ENCODE peak calls at places on chromosomes 6 and 20, in six cellular contexts. K, L, O, B, F and H are unnamed samples.

GRCh38 chr6:74362391-74362790 is 666.4 kb downstream of the CD109 start:
- DNase-seq in K (no peak), L (no peak), O (no peak), B (peak; percentile 31), F (no peak), H (no peak)

GRCh38 chr6:154995241-154996162 is at the start of gene TIAM2:
- DNase-seq in K (no peak), L (peak; percentile 62), O (no peak), B (peak; percentile 55), F (peak; percentile 79), H (no peak)

GRCh38 chr6:21887301-21888185 is 294.0 kb downstream of the SOX4 start:
- DNase-seq in K (peak; percentile 47), L (no peak), O (no peak), B (no peak), F (no peak), H (no peak)

GRCh38 chr20:13220194-13220856 is 749 bp upstream of the ISM1 start:
- DNase-seq in K (peak; percentile 24), L (peak; percentile 46), O (peak; percentile 50), B (peak; percentile 54), F (peak; percentile 87), H (no peak)

GRCh38 chr6:155142902-155143609 is 120.8 kb upstream of the CLDN20 start:
- DNase-seq in K (peak; percentile 84), L (no peak), O (no peak), B (peak; percentile 53), F (peak; percentile 53), H (no peak)

GRCh38 chr20:57396212-57396611 is 5.0 kb downstream of the RBM38 start:
- DNase-seq in K (no peak), L (no peak), O (no peak), B (no peak), F (no peak), H (peak; percentile 53)

GRCh38 chr6:87074051-87074711 is 20.7 kb downstream of the CGA start:
- DNase-seq in K (no peak), L (no peak), O (no peak), B (no peak), F (no peak), H (no peak)

GRCh38 chr20:44079968-44080560 is 106.9 kb downstream of the JPH2 start:
- DNase-seq in K (no peak), L (no peak), O (no peak), B (no peak), F (no peak), H (no peak)

GRCh38 chr20:22789661-22790060 is 205.3 kb upstream of the FOXA2 start:
- DNase-seq in K (peak; percentile 48), L (no peak), O (no peak), B (no peak), F (no peak), H (no peak)

GRCh38 chr6:167244064-167244949 is 46.8 kb upstream of the UNC93A start:
- DNase-seq in K (no peak), L (no peak), O (no peak), B (no peak), F (no peak), H (no peak)

GRCh38 chr6:161459008-161459407 is 185.1 kb upstream of the AGPAT4 start:
- DNase-seq in K (no peak), L (no peak), O (no peak), B (no peak), F (no peak), H (no peak)

GRCh38 chr6:659716-660581 is 3.0 kb upstream of the HUS1B start:
- DNase-seq in K (no peak), L (no peak), O (no peak), B (no peak), F (peak; percentile 76), H (no peak)

GRCh38 chr6:47047479-47048411 is 5.6 kb upstream of the ADGRF1 start:
- DNase-seq in K (peak; percentile 94), L (peak; percentile 63), O (peak; percentile 59), B (peak; percentile 72), F (peak; percentile 92), H (peak; percentile 79)

GRCh38 chr6:165571721-165572132 is 91.3 kb downstream of the PDE10A start:
- DNase-seq in K (no peak), L (no peak), O (no peak), B (no peak), F (no peak), H (peak; percentile 81)

GRCh38 chr6:4581468-4582420 is 194.5 kb upstream of the CDYL start:
- DNase-seq in K (peak; percentile 76), L (no peak), O (no peak), B (peak; percentile 84), F (no peak), H (no peak)

GRCh38 chr6:897561-898207 is 204.7 kb upstream of the EXOC2 start:
- DNase-seq in K (no peak), L (no peak), O (no peak), B (no peak), F (no peak), H (no peak)

GRCh38 chr6:113540491-113540890 is 316.7 kb upstream of the MARCKS start:
- DNase-seq in K (no peak), L (no peak), O (no peak), B (peak; percentile 29), F (no peak), H (no peak)

GRCh38 chr6:165660881-165661415 is 2.1 kb downstream of the PDE10A start:
- DNase-seq in K (no peak), L (no peak), O (no peak), B (no peak), F (no peak), H (no peak)

GRCh38 chr20:48313346-48313745 is 514.5 kb downstream of the PREX1 start:
- DNase-seq in K (no peak), L (no peak), O (no peak), B (no peak), F (no peak), H (no peak)

GRCh38 chr6:2209226-2209809 is 36.1 kb downstream of the GMDS start:
- DNase-seq in K (peak; percentile 64), L (peak; percentile 23), O (peak; percentile 50), B (peak; percentile 41), F (peak; percentile 86), H (peak; percentile 82)

GRCh38 chr6:89792881-89793280 is 26.7 kb downstream of the MDN1 start:
- DNase-seq in K (peak; percentile 46), L (no peak), O (no peak), B (peak; percentile 29), F (peak; percentile 58), H (peak; percentile 81)

GRCh38 chr6:42696526-42697267 is 25.7 kb downstream of the PRPH2 start:
- DNase-seq in K (no peak), L (no peak), O (no peak), B (peak; percentile 90), F (no peak), H (no peak)

GRCh38 chr6:12845224-12846004 is 128.8 kb downstream of the PHACTR1 start:
- DNase-seq in K (no peak), L (no peak), O (no peak), B (no peak), F (peak; percentile 30), H (no peak)

GRCh38 chr6:14354919-14355572 is 237.5 kb downstream of the CD83 start:
- DNase-seq in K (no peak), L (no peak), O (no peak), B (peak; percentile 90), F (no peak), H (no peak)

GRCh38 chr6:28922004-28922840 is 1.6 kb downstream of the TRIM27 start:
- DNase-seq in K (no peak), L (no peak), O (no peak), B (peak; percentile 73), F (no peak), H (no peak)

DNA sequence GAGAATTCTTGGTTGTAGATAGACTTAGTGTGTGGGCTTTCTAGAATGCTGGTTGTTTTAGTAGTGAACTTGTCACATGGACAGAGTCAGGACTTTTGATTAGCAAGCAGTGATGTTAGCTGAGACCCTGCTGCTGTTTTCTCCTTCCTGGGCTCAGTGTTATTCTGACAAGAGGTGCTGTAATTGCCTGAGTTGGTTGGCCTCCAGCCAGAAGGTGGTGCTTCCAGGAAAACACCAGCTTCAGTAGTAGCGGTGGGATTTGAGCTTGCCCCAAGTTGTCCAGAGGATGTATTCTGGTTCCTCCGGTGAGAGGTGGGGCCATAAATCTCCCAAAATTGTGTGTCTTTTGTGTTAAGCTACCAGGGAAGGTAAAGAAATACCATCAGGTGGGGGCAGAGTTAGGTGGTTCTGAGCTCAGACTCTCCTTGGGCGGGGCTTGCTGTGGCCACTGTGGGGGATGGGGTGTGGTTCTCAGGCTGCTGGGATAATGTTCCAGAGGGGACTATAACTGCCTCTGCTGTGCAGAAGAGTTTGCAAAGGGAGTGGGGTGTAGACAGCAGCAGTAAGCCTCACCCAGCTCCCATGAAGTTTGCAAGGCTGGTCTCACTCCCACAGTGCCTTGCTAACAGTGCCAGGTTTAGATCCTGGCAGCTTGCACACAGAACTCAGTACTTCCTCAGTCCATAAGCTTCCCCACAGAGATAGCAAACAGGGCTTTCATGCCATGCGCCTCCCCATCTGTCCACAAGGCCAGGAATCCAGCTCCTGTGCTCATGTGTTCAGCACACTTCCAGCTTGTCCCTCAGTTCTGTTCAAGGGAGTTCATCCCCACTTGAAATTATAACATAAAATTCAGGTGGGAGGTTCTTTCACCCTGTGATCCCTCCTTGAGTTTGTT is 278.4 kb upstream of the PTCHD4 start:
- DNase-seq in K (no peak), L (no peak), O (no peak), B (no peak), F (no peak), H (no peak)
- H2AFZ ChIP-seq in K (no peak overlapping the region), L (no peak overlapping the region), O (peak overlapping the region; percentile 93), B (no peak overlapping the region), F (peak overlapping the region; percentile 64), H (no peak overlapping the region)

DNA sequence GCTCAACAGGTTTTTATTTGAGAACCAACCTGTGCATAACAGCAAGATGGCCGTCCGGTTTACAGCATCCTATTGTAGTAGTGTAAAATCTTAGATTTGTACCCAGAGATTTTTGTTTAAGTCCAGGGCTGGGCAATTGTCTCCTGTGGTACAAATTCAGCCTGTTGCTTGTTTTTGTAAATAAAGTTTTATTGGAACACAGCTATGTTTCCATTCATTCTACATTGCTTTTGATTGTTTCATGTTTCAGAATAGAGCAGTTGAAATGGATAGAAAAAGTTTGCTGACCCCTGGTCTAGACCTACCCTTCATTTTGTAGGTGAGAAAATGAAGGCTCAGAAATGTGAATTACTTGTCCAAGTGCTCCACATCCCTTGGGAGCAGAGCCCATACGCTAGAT is 8.5 kb downstream of the SMPDL3A start:
- DNase-seq in K (no peak), L (no peak), O (no peak), B (no peak), F (no peak), H (no peak)
- H3K4me1 ChIP-seq in K (no peaks in the 10 kb centered on the region), L (no peaks in the 10 kb centered on the region), O (no peaks in the 10 kb centered on the region), B (peaks cover 28% of the 10 kb centered on the region), F (no peaks in the 10 kb centered on the region), H (no peaks in the 10 kb centered on the region)

GRCh38 chr20:19885981-19886665 is 128.1 kb downstream of the RIN2 start:
- DNase-seq in K (peak; percentile 84), L (no peak), O (no peak), B (peak; percentile 57), F (peak; percentile 7), H (no peak)
- H2AFZ ChIP-seq in K (no peak overlapping the region), L (no peak overlapping the region), O (peak overlapping the region; percentile 30), B (no peak overlapping the region), F (peak overlapping the region; percentile 76), H (no peak overlapping the region)

DNA sequence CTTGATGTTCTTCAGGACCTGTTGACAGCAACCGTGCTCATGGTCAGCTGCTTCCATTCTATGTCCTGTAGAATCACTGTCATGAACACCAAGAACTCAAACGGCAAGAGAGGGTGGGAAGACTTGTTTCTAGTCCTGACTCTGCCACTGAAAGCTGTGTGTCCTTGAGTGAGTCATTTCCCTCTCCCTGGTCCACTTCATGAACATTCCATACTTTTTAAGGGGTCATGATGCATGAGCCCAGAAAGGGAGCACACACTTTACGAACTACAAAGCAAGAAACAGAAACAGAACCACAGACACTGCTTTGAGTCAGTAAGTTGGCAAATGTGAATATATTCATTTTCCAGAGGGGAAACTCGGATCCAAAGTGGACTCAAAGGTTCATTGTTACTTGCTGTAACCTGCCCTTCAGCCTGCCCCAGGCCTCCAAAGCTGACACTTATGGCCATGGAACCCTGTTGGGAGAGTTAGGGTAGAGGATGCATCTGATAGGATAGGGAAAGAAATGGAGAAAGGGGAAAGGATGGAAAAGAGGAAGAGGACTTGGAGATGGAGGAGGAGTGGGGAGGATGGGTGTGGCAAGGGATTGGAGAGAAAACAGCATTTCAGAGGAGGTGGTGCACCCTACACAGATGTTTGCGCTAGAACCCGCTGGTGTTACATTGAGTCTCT is 129.7 kb downstream of the FOXO3 start:
- DNase-seq in K (no peak), L (no peak), O (no peak), B (peak; percentile 56), F (no peak), H (peak; percentile 14)
- H3K4me1 ChIP-seq in K (no peaks in the 10 kb centered on the region), L (no peaks in the 10 kb centered on the region), O (peaks cover 2% of the 10 kb centered on the region), B (peaks cover 15% of the 10 kb centered on the region), F (peaks cover 5% of the 10 kb centered on the region), H (no peaks in the 10 kb centered on the region)